ENCODE peak calls at places on chromosomes 3 and 15, in eight cellular contexts. Q is fibroblast of pulmonary artery, A is kidney, Y is SIG-M5, W is cerebellar cortex, D is SK-N-DZ, M is dorsolateral prefrontal cortex, F is AG20443. V is an unnamed sample.
A peak's percentile ranks its signal among the peaks of the same experiment; 100 is the strongest.

GRCh38 chr15:70486451-70487379 is 276.6 kb downstream of the UACA start:
- DNase-seq in Q (peak; percentile 77), A (no peak), Y (peak; percentile 87), W (no peak), D (no peak), M (no peak), F (peak; percentile 90), V (no peak)

GRCh38 chr3:184335661-184336483 is 1.5 kb upstream of the FAM131A start:
- DNase-seq in Q (peak; percentile 82), A (peak; percentile 95), Y (no peak), W (peak; percentile 83), D (peak; percentile 83), M (peak; percentile 95), F (peak; percentile 91), V (peak; percentile 85)

GRCh38 chr3:2838533-2839157 is 271.5 kb downstream of the IL5RA start:
- DNase-seq in Q (no peak), A (no peak), Y (no peak), W (no peak), D (no peak), M (no peak), F (no peak), V (no peak)

GRCh38 chr15:71051539-71051938 is 63.7 kb upstream of the THSD4 start:
- DNase-seq in Q (peak; percentile 90), A (no peak), Y (no peak), W (peak; percentile 19), D (no peak), M (no peak), F (peak; percentile 30), V (no peak)

GRCh38 chr3:43161684-43162512 is 56.0 kb upstream of the POMGNT2 start:
- DNase-seq in Q (peak; percentile 84), A (no peak), Y (no peak), W (peak; percentile 90), D (peak; percentile 59), M (no peak), F (peak; percentile 46), V (no peak)

GRCh38 chr3:144424606-144425005 is 453.0 kb downstream of the DIPK2A start:
- DNase-seq in Q (no peak), A (no peak), Y (no peak), W (peak; percentile 76), D (no peak), M (no peak), F (no peak), V (no peak)

GRCh38 chr3:46811615-46812236 is 51.5 kb downstream of the MYL3 start:
- DNase-seq in Q (no peak), A (peak; percentile 72), Y (no peak), W (no peak), D (no peak), M (no peak), F (no peak), V (no peak)

GRCh38 chr15:92979011-92979701 is 79.0 kb downstream of the CHD2 start:
- DNase-seq in Q (peak; percentile 37), A (no peak), Y (no peak), W (no peak), D (no peak), M (no peak), F (no peak), V (no peak)